ENCODE peak calls at places on chromosomes 16 and 17, in nine cellular contexts. W, X, L, F, N, M, T, E and K are unnamed samples.

GRCh38 chr16:54744998-54745397 is 185.7 kb upstream of the IRX5 start:
- DNase-seq in X (no peak), W (no peak), F (no peak), N (no peak), M (no peak), T (no peak), E (no peak), L (no peak), K (no peak)

GRCh38 chr16:17339764-17340541 is 130.8 kb downstream of the XYLT1 start:
- DNase-seq in E (no peak), W (peak; percentile 69), L (no peak), N (peak; percentile 20), F (no peak), M (no peak), T (no peak), X (peak; percentile 34), K (no peak)

GRCh38 chr17:3903051-3903825 is 10.4 kb upstream of the CAMKK1 start:
- DNase-seq in X (no peak), F (no peak), W (no peak), T (no peak), M (no peak), L (no peak), N (no peak), E (no peak), K (no peak)

GRCh38 chr16:67399218-67399733 is 6.0 kb upstream of the TPPP3 start:
- DNase-seq in M (peak; percentile 17), F (no peak), L (peak; percentile 60), E (no peak), W (peak; percentile 48), N (peak; percentile 72), T (peak; percentile 90), X (no peak), K (peak; percentile 52)

GRCh38 chr17:67779098-67779672 is 46.1 kb upstream of the BPTF start:
- DNase-seq in X (no peak), M (peak; percentile 64), E (peak; percentile 16), L (peak; percentile 88), T (peak; percentile 90), F (peak; percentile 48), N (peak; percentile 53), W (peak; percentile 47), K (peak; percentile 30)

GRCh38 chr16:23567602-23568001 is 10.1 kb downstream of the UBFD1 start:
- DNase-seq in F (no peak), W (no peak), L (no peak), E (no peak), M (no peak), N (no peak), T (no peak), X (no peak), K (no peak)

GRCh38 chr16:85675528-85675927 is 13.2 kb downstream of the GINS2 start:
- DNase-seq in E (no peak), L (no peak), M (no peak), F (no peak), X (no peak), T (peak; percentile 63), N (no peak), W (peak; percentile 45), K (peak; percentile 43)

GRCh38 chr16:87705780-87706277 is 60.0 kb downstream of the KLHDC4 start:
- DNase-seq in F (no peak), M (no peak), T (no peak), W (no peak), E (no peak), X (no peak), L (no peak), N (peak; percentile 42), K (no peak)

GRCh38 chr17:79408251-79408650 is 202.6 kb downstream of the RBFOX3 start:
- DNase-seq in L (no peak), E (no peak), W (no peak), N (no peak), X (no peak), T (no peak), F (no peak), M (no peak), K (no peak)

GRCh38 chr17:49516190-49516589 is 21.1 kb downstream of the NGFR start:
- DNase-seq in T (no peak), X (no peak), N (no peak), F (no peak), E (no peak), L (peak; percentile 30), W (peak; percentile 39), M (no peak), K (no peak)

GRCh38 chr17:76631821-76632565 is 11.6 kb downstream of the ST6GALNAC1 start:
- DNase-seq in M (peak; percentile 43), T (no peak), N (peak; percentile 61), F (no peak), W (peak; percentile 46), E (no peak), L (no peak), X (peak; percentile 60), K (no peak)

GRCh38 chr17:77726549-77726957 is 231.9 kb upstream of the TNRC6C start:
- DNase-seq in L (no peak), N (no peak), E (no peak), X (no peak), F (no peak), M (no peak), T (no peak), W (no peak), K (no peak)

GRCh38 chr17:5680766-5681165 is 96.5 kb upstream of the NLRP1 start:
- DNase-seq in L (no peak), E (no peak), M (no peak), F (no peak), T (peak; percentile 67), X (no peak), W (no peak), N (no peak), K (no peak)

GRCh38 chr17:35890774-35891155 is 10.6 kb upstream of the CCL5 start:
- DNase-seq in W (no peak), N (no peak), F (no peak), T (peak; percentile 24), L (peak; percentile 21), X (no peak), M (no peak), E (no peak), K (no peak)

GRCh38 chr17:1571362-1571746 is 8.8 kb upstream of the PITPNA start:
- DNase-seq in T (no peak), E (no peak), W (no peak), N (peak; percentile 6), X (no peak), L (no peak), M (no peak), F (no peak), K (no peak)

GRCh38 chr16:53968454-53968853 is 264.5 kb downstream of the FTO start:
- DNase-seq in N (no peak), M (no peak), F (no peak), W (peak; percentile 56), T (no peak), E (no peak), X (no peak), L (no peak), K (no peak)

GRCh38 chr17:42005128-42005527 is 12.1 kb downstream of the DNAJC7 start:
- DNase-seq in X (no peak), T (no peak), L (no peak), N (no peak), F (no peak), M (no peak), E (no peak), W (peak; percentile 48), K (no peak)

GRCh38 chr16:11799509-11800384 is 2.7 kb upstream of the ZC3H7A start:
- DNase-seq in M (no peak), T (no peak), N (no peak), X (no peak), F (no peak), W (no peak), L (no peak), E (no peak), K (peak; percentile 36)
- H3K27ac ChIP-seq in M (no peak overlapping the region), T (no peak overlapping the region), N (no peak overlapping the region), X (no peak overlapping the region), F (no peak overlapping the region), W (no peak overlapping the region), L (no peak overlapping the region), E (no peak overlapping the region), K (peak overlapping the region; percentile 33)

GRCh38 chr16:69260506-69260905 is 50.6 kb upstream of the VPS4A start:
- DNase-seq in N (no peak), T (no peak), L (no peak), W (no peak), F (no peak), M (no peak), E (no peak), X (no peak), K (no peak)

GRCh38 chr16:69260019-69260418 is 51.1 kb upstream of the VPS4A start:
- DNase-seq in M (no peak), T (peak; percentile 30), X (no peak), E (no peak), N (no peak), F (no peak), W (no peak), L (no peak), K (no peak)
- H3K9me2 ChIP-seq in M (no peaks in the 10 kb centered on the region), T (no peaks in the 10 kb centered on the region), X (no peaks in the 10 kb centered on the region), E (no peaks in the 10 kb centered on the region), N (no peaks in the 10 kb centered on the region), F (no peaks in the 10 kb centered on the region), W (no peaks in the 10 kb centered on the region), L (no peaks in the 10 kb centered on the region), K (no peaks in the 10 kb centered on the region)

DNA sequence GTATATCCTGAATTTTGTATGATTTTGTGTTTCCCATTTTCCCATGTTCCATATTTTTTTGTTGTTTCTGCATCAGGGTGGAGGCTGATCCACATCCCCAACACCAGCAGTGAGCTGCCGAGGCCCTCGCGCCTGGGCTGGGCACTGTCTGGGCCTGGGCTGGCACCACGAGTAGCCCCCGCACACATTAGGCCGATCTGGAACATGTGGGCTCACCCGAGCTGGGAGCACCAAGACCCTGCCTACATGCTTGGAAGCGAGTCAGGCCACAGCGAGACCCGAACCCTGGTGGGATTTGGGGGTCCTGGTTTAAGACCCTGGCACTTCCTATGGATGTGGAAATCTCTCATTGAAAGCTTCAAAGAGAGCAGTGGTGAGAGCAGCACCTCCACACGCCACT is 8.5 kb downstream of the KCTD5 start:
- DNase-seq in N (no peak), E (no peak), T (no peak), M (no peak), L (peak; percentile 9), F (no peak), W (no peak), X (no peak), K (no peak)
- H3K36me3 ChIP-seq in N (no peaks in the 10 kb centered on the region), E (no peaks in the 10 kb centered on the region), T (no peaks in the 10 kb centered on the region), M (no peaks in the 10 kb centered on the region), L (no peaks in the 10 kb centered on the region), F (no peaks in the 10 kb centered on the region), W (no peaks in the 10 kb centered on the region), X (no peaks in the 10 kb centered on the region), K (peaks cover 4% of the 10 kb centered on the region)

GRCh38 chr17:27461192-27461859 is 5.1 kb downstream of the KSR1 start:
- DNase-seq in W (no peak), F (no peak), E (no peak), N (peak; percentile 56), L (no peak), T (no peak), X (no peak), M (no peak), K (no peak)

GRCh38 chr17:27462149-27462548 is 5.9 kb downstream of the KSR1 start:
- DNase-seq in X (no peak), N (no peak), M (no peak), L (no peak), W (no peak), E (no peak), T (no peak), F (no peak), K (no peak)

GRCh38 chr17:27464431-27464830 is 8.2 kb downstream of the KSR1 start:
- DNase-seq in X (no peak), L (no peak), E (no peak), F (no peak), T (no peak), M (no peak), W (no peak), N (no peak), K (no peak)

GRCh38 chr17:27463235-27463677 is 7.0 kb downstream of the KSR1 start:
- DNase-seq in M (no peak), E (no peak), X (no peak), T (no peak), L (no peak), N (no peak), F (no peak), W (no peak), K (peak; percentile 9)

GRCh38 chr17:27462714-27463113 is 6.5 kb downstream of the KSR1 start:
- DNase-seq in E (no peak), X (no peak), F (no peak), M (no peak), N (no peak), L (no peak), W (no peak), T (no peak), K (no peak)
- H3K27ac ChIP-seq in E (no peak overlapping the region), X (no peak overlapping the region), F (no peak overlapping the region), M (no peak overlapping the region), N (no peak overlapping the region), L (no peak overlapping the region), W (no peak overlapping the region), T (no peak overlapping the region), K (no peak overlapping the region)